ENCODE peak calls at places on chromosomes 12 and 14, in six cellular contexts. L, B, T, H, D and P are unnamed samples.

GRCh38 chr14:104746951-104747481 is 5.9 kb upstream of the SIVA1 start:
- DNase-seq in L (no peak), B (peak), T (no peak), H (no peak), D (no peak), P (peak)

GRCh38 chr12:132428872-132429121 is 61.2 kb upstream of the FBRSL1 start:
- DNase-seq in L (peak), B (no peak), T (no peak), H (no peak), D (no peak), P (no peak)

GRCh38 chr14:81269100-81269978 is 48.6 kb upstream of the GTF2A1 start:
- DNase-seq in L (peak), B (peak), T (no peak), H (no peak), D (peak), P (peak)

GRCh38 chr14:94292526-94292871 is 569 bp downstream of the SERPINA10 start:
- DNase-seq in L (no peak), B (no peak), T (no peak), H (no peak), D (no peak), P (no peak)

GRCh38 chr14:99127651-99128167 is 144.3 kb downstream of the BCL11B start:
- DNase-seq in L (peak), B (no peak), T (no peak), H (no peak), D (no peak), P (no peak)

GRCh38 chr12:49055978-49056754 is 4.4 kb downstream of the KMT2D start:
- DNase-seq in L (peak), B (peak), T (peak), H (no peak), D (no peak), P (peak)

GRCh38 chr14:30608533-30609006 is 13.5 kb upstream of the SCFD1 start:
- DNase-seq in L (peak), B (peak), T (no peak), H (no peak), D (no peak), P (peak)

GRCh38 chr14:105023791-105024480 is 3.1 kb upstream of the CDCA4 start:
- DNase-seq in L (no peak), B (peak), T (no peak), H (no peak), D (no peak), P (peak)

GRCh38 chr14:92199763-92200162 is 78.0 kb downstream of the CPSF2 start:
- DNase-seq in L (peak), B (no peak), T (no peak), H (no peak), D (no peak), P (no peak)

GRCh38 chr12:45407188-45407850 is 191.4 kb downstream of the ANO6 start:
- DNase-seq in L (no peak), B (peak), T (no peak), H (no peak), D (no peak), P (peak)

GRCh38 chr14:20618328-20618749 is 23.2 kb downstream of the OR6S1 start:
- DNase-seq in L (no peak), B (no peak), T (no peak), H (no peak), D (no peak), P (no peak)

GRCh38 chr14:103068351-103069073 is 11.2 kb upstream of the CDC42BPB start:
- DNase-seq in L (no peak), B (no peak), T (no peak), H (no peak), D (no peak), P (no peak)

GRCh38 chr12:132330549-132330881 is 1.1 kb upstream of the GALNT9 start:
- DNase-seq in L (no peak), B (no peak), T (no peak), H (no peak), D (no peak), P (no peak)

GRCh38 chr14:73452341-73453191 is 5.8 kb downstream of the NUMB start:
- DNase-seq in L (no peak), B (peak), T (no peak), H (no peak), D (no peak), P (peak)

GRCh38 chr14:100105357-100106169 is 40.3 kb downstream of the EVL start:
- DNase-seq in L (no peak), B (no peak), T (no peak), H (no peak), D (no peak), P (no peak)

GRCh38 chr14:31944256-31945073 is 132.6 kb upstream of the ARHGAP5 start:
- DNase-seq in L (no peak), B (no peak), T (no peak), H (no peak), D (no peak), P (no peak)

GRCh38 chr12:52359511-52360103 is 7.7 kb downstream of the KRT85 start:
- DNase-seq in L (no peak), B (no peak), T (no peak), H (no peak), D (no peak), P (no peak)

GRCh38 chr12:84329933-84330332 is 582.7 kb downstream of the SLC6A15 start:
- DNase-seq in L (no peak), B (no peak), T (no peak), H (no peak), D (no peak), P (no peak)

GRCh38 chr12:22121224-22121623 is 75.2 kb downstream of the CMAS start:
- DNase-seq in L (peak), B (no peak), T (peak), H (no peak), D (no peak), P (no peak)

GRCh38 chr12:49525942-49526341 is 12.9 kb upstream of the KCNH3 start:
- DNase-seq in L (no peak), B (no peak), T (no peak), H (no peak), D (no peak), P (no peak)

GRCh38 chr12:110721570-110721969 is 21.1 kb downstream of the PPP1CC start:
- DNase-seq in L (no peak), B (no peak), T (no peak), H (no peak), D (no peak), P (no peak)

GRCh38 chr12:44835641-44836379 is 40.3 kb downstream of the NELL2 start:
- DNase-seq in L (no peak), B (no peak), T (no peak), H (no peak), D (no peak), P (no peak)

GRCh38 chr12:120651821-120652220 is 11.4 kb downstream of the CABP1 start:
- DNase-seq in L (no peak), B (peak), T (no peak), H (no peak), D (no peak), P (peak)

GRCh38 chr14:35201066-35201465 is 78.7 kb downstream of the PRORP start:
- DNase-seq in L (no peak), B (no peak), T (no peak), H (no peak), D (no peak), P (no peak)

GRCh38 chr12:88142610-88142991 is 494 bp downstream of the TMTC3 start:
- DNase-seq in L (peak), B (no peak), T (peak), H (no peak), D (no peak), P (no peak)

GRCh38 chr12:7190268-7191055 is 976 bp downstream of the PEX5 start:
- DNase-seq in L (peak), B (peak), T (peak), H (no peak), D (no peak), P (peak)

GRCh38 chr14:49586673-49587460 is 687 bp upstream of the RPS29 start:
- DNase-seq in L (peak), B (peak), T (no peak), H (no peak), D (peak), P (peak)

GRCh38 chr12:124233041-124233836 is 61.7 kb upstream of the RFLNA start:
- DNase-seq in L (no peak), B (peak), T (no peak), H (no peak), D (no peak), P (peak)

GRCh38 chr12:118649765-118650585 is 273.6 kb downstream of the SUDS3 start:
- DNase-seq in L (no peak), B (no peak), T (no peak), H (no peak), D (no peak), P (no peak)

GRCh38 chr14:76424359-76424758 is 48.4 kb downstream of the ESRRB start:
- DNase-seq in L (no peak), B (no peak), T (no peak), H (no peak), D (no peak), P (no peak)

GRCh38 chr14:33810308-33810707 is 140.6 kb downstream of the EGLN3 start:
- DNase-seq in L (no peak), B (no peak), T (no peak), H (no peak), D (no peak), P (peak)

DNA sequence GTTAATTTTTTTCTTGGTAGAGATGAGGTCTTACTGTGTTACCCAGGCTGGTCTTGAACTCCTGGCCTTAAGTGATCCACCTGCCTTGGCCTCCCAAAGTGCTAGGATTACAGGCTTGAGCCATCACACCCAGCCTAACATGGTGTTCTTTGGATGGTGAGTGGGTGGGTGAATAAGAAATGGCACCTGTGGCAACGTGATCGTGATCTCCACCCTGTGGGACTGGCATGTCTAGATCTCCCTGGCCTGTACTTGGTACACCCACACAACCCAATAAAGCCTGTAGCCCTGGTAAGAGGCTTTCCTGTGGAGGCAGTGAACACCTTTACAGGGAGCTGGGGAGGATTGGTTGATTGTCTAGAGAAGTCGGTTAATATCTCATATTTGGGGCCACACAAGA is 25.2 kb downstream of the SYNE2 start:
- DNase-seq in L (no peak), B (no peak), T (no peak), H (no peak), D (no peak), P (no peak)
- H2BK15ac ChIP-seq in L (no peak), B (no peak), T (no peak), H (no peak), D (no peak), P (no peak)

DNA sequence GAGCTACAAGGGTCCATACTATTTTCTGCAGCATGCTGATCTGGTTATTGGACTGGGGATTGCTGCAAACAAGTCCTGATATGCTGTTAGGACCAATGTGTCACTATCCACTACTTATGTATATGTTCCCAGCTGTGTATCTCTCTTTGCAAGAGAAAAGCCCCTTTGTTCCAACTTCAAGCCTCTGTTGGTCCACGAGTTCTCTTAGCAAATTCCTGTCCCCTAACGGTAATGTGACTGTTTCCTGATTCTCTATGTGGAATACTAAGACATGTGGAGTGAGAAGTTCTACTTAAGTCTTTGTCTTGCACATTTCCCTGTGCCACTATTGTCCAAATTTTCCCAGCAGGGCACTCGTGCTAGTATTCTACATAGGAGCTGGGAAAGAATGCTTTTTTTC is 557.7 kb downstream of the FSCB start:
- DNase-seq in L (peak), B (no peak), T (no peak), H (peak), D (peak), P (no peak)
- H3K18ac ChIP-seq in L (no peak), B (no peak), T (no peak), H (no peak), D (no peak), P (no peak)

GRCh38 chr12:111858186-111858585 is 16.2 kb downstream of the MAPKAPK5 start:
- DNase-seq in L (no peak), B (no peak), T (no peak), H (no peak), D (no peak), P (no peak)
- H2BK15ac ChIP-seq in L (no peak), B (no peak), T (no peak), H (no peak), D (no peak), P (no peak)

GRCh38 chr14:23729720-23730387 is 93.7 kb downstream of the DHRS2 start:
- DNase-seq in L (peak), B (no peak), T (no peak), H (no peak), D (no peak), P (no peak)
- H3K18ac ChIP-seq in L (no peak), B (no peak), T (no peak), H (no peak), D (no peak), P (no peak)

GRCh38 chr14:24150993-24151392 is 3.7 kb downstream of the RNF31 start:
- DNase-seq in L (no peak), B (no peak), T (no peak), H (no peak), D (no peak), P (no peak)

GRCh38 chr14:24150061-24150460 is 2.8 kb downstream of the RNF31 start:
- DNase-seq in L (no peak), B (no peak), T (no peak), H (no peak), D (no peak), P (no peak)

GRCh38 chr14:24149302-24149969 is 2.1 kb downstream of the RNF31 start:
- DNase-seq in L (no peak), B (no peak), T (no peak), H (no peak), D (no peak), P (no peak)

GRCh38 chr14:24151404-24152080 is 4.2 kb downstream of the RNF31 start:
- DNase-seq in L (no peak), B (no peak), T (no peak), H (no peak), D (no peak), P (no peak)

GRCh38 chr14:24150567-24150966 is 3.3 kb downstream of the RNF31 start:
- DNase-seq in L (no peak), B (no peak), T (no peak), H (no peak), D (no peak), P (no peak)
- H2BK15ac ChIP-seq in L (no peak), B (no peak), T (no peak), H (no peak), D (no peak), P (no peak)

DNA sequence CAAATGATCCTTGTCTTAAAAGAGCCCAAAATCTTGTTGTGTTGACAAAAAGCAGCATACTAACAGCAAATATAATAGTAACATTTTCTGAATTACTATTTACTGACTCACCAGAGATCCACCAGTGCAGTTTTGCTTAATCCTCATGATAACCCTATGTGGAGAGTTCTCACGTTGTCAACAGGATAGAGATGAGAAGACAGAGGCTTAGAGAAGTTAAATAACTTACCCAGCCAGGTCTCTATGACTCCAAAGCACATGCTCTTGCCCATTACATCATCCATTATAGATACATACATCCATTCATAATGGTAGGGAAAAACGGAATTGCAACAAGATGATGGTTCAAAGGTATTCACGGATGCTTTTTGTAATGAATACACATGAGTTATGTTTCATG is 111.9 kb downstream of the PAX9 start:
- DNase-seq in L (peak), B (peak), T (no peak), H (no peak), D (no peak), P (peak)
- H3K18ac ChIP-seq in L (peak), B (no peak), T (no peak), H (no peak), D (no peak), P (no peak)

GRCh38 chr12:57135939-57136338 is 7.7 kb downstream of the LRP1 start:
- DNase-seq in L (no peak), B (peak), T (peak), H (no peak), D (no peak), P (peak)

GRCh38 chr12:57133013-57133569 is 4.8 kb downstream of the LRP1 start:
- DNase-seq in L (peak), B (peak), T (no peak), H (no peak), D (no peak), P (no peak)

GRCh38 chr12:57135487-57135886 is 7.2 kb downstream of the LRP1 start:
- DNase-seq in L (peak), B (peak), T (peak), H (no peak), D (no peak), P (peak)

GRCh38 chr12:57133916-57134315 is 5.6 kb downstream of the LRP1 start:
- DNase-seq in L (no peak), B (no peak), T (no peak), H (no peak), D (no peak), P (no peak)

DNA sequence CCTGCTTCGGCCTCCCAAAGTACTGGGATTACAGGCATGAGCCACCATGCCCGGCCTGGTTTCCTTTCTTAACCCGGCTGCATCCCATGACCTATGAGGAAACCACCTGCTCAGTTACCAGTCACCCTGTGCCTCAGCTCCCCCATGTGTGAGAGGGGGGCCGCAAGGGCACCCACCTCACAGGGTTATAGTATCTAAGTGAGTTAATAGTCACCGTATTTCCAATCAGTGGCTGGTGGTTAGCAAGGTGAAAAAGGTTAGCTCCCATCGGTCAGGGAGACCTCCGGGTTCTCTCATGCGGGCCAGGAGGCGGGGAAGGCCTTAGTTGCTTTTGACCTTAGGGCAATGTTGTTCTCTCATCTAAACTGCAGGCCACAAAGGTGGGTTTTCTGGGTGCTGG is 6.7 kb downstream of the LRP1 start:
- DNase-seq in L (no peak), B (no peak), T (no peak), H (no peak), D (no peak), P (peak)
- H2BK15ac ChIP-seq in L (no peak), B (no peak), T (no peak), H (no peak), D (no peak), P (no peak)

GRCh38 chr14:64178814-64179213 is 115.4 kb downstream of the ESR2 start:
- DNase-seq in L (no peak), B (no peak), T (no peak), H (no peak), D (no peak), P (no peak)

GRCh38 chr14:64174922-64175782 is 119.0 kb downstream of the ESR2 start:
- DNase-seq in L (no peak), B (no peak), T (no peak), H (no peak), D (no peak), P (no peak)

GRCh38 chr14:64176330-64176729 is 117.8 kb downstream of the ESR2 start:
- DNase-seq in L (no peak), B (no peak), T (no peak), H (no peak), D (no peak), P (no peak)
- H3K18ac ChIP-seq in L (no peak), B (no peak), T (no peak), H (no peak), D (no peak), P (no peak)